ENCODE peak calls at places on chromosomes 5 and 9, in ten cellular contexts. Y, E, N, V, P, I, Z, R, T and F are unnamed samples.

GRCh38 chr9:128845186-128845931 is 15.8 kb upstream of the SPOUT1 start:
- DNase-seq in P (no peak), V (no peak), T (no peak), Y (no peak), E (no peak), R (peak; percentile 75), I (no peak), N (no peak), Z (no peak), F (no peak)

GRCh38 chr9:77433675-77434445 is 214.3 kb downstream of the GNA14 start:
- DNase-seq in Z (peak; percentile 58), N (peak; percentile 63), V (peak; percentile 29), I (peak; percentile 60), Y (peak; percentile 55), E (peak; percentile 80), R (peak; percentile 36), P (peak; percentile 50), T (peak; percentile 53), F (peak; percentile 59)

GRCh38 chr5:149733129-149733900 is 3.2 kb downstream of the PPARGC1B start:
- DNase-seq in P (no peak), N (no peak), Y (no peak), V (no peak), T (no peak), Z (no peak), I (no peak), R (no peak), E (no peak), F (no peak)

GRCh38 chr9:127534250-127534649 is 77.8 kb upstream of the STXBP1 start:
- DNase-seq in V (no peak), I (no peak), Y (no peak), E (no peak), Z (no peak), N (no peak), R (no peak), P (no peak), T (no peak), F (no peak)

GRCh38 chr9:126664893-126665695 is 51.4 kb downstream of the LMX1B start:
- DNase-seq in N (no peak), E (no peak), Z (no peak), I (no peak), P (no peak), Y (no peak), V (no peak), T (no peak), R (no peak), F (no peak)

GRCh38 chr9:68538200-68538599 is 2.5 kb downstream of the TMEM252 start:
- DNase-seq in V (no peak), R (no peak), P (no peak), I (peak; percentile 53), Y (no peak), E (peak; percentile 69), Z (no peak), T (peak; percentile 72), N (no peak), F (no peak)

GRCh38 chr9:117549444-117549843 is 134.6 kb upstream of the ASTN2 start:
- DNase-seq in Z (no peak), V (no peak), R (no peak), Y (no peak), I (no peak), T (no peak), P (no peak), E (no peak), N (no peak), F (no peak)

GRCh38 chr5:178077751-178078150 is 35.6 kb upstream of the N4BP3 start:
- DNase-seq in N (no peak), V (no peak), E (no peak), T (no peak), P (no peak), Y (no peak), Z (no peak), R (no peak), I (no peak), F (no peak)

GRCh38 chr5:91219803-91220371 is 163.2 kb downstream of the ARRDC3 start:
- DNase-seq in T (no peak), R (no peak), E (peak; percentile 44), P (no peak), V (no peak), Y (no peak), N (no peak), I (no peak), Z (no peak), F (no peak)

GRCh38 chr5:132477784-132478497 is 12.6 kb downstream of the IRF1 start:
- DNase-seq in Y (no peak), N (no peak), P (no peak), T (no peak), Z (no peak), E (no peak), R (no peak), V (no peak), I (no peak), F (no peak)

GRCh38 chr9:26375448-26375847 is 517.2 kb downstream of the CAAP1 start:
- DNase-seq in I (no peak), V (no peak), Y (no peak), E (no peak), P (no peak), N (no peak), R (peak; percentile 23), Z (no peak), T (no peak), F (no peak)

GRCh38 chr5:93602261-93603149 is 19.5 kb downstream of the NR2F1 start:
- DNase-seq in E (no peak), P (no peak), R (no peak), Y (no peak), I (no peak), T (no peak), N (no peak), Z (no peak), V (no peak), F (no peak)

GRCh38 chr5:143594913-143595818 is 191.7 kb upstream of the NR3C1 start:
- DNase-seq in V (no peak), Y (no peak), Z (no peak), E (peak; percentile 14), P (no peak), T (no peak), I (no peak), R (peak; percentile 56), N (no peak), F (peak; percentile 9)

GRCh38 chr5:177303925-177304391 is 359 bp downstream of the PRELID1 start:
- DNase-seq in T (no peak), V (no peak), Z (no peak), I (no peak), E (peak; percentile 9), P (no peak), Y (no peak), N (no peak), R (no peak), F (peak; percentile 45)

GRCh38 chr9:105834404-105834803 is 140.1 kb downstream of the TMEM38B start:
- DNase-seq in E (no peak), N (no peak), Z (peak; percentile 11), Y (no peak), I (no peak), R (no peak), V (no peak), P (no peak), T (no peak), F (no peak)

GRCh38 chr5:160083012-160083436 is 36.2 kb downstream of the PWWP2A start:
- DNase-seq in T (no peak), R (peak; percentile 56), I (no peak), E (peak; percentile 73), P (no peak), N (no peak), V (no peak), Z (no peak), Y (no peak), F (no peak)

GRCh38 chr5:176697929-176698520 is 50.7 kb downstream of the TSPAN17 start:
- DNase-seq in Z (no peak), V (no peak), I (no peak), Y (no peak), N (no peak), E (no peak), P (no peak), T (no peak), R (no peak), F (no peak)

GRCh38 chr9:30815585-30815984 is 1568.9 kb upstream of the ACO1 start:
- DNase-seq in P (no peak), Y (no peak), E (no peak), I (no peak), Z (no peak), N (no peak), T (no peak), R (no peak), V (no peak), F (no peak)

GRCh38 chr5:153893809-153894208 is 144.9 kb downstream of the FAM114A2 start:
- DNase-seq in R (no peak), N (no peak), E (no peak), P (no peak), Y (no peak), Z (no peak), T (no peak), I (no peak), V (no peak), F (no peak)

GRCh38 chr5:173941102-173941501 is 47.9 kb upstream of the C5orf47 start:
- DNase-seq in V (no peak), T (no peak), E (no peak), Y (no peak), N (no peak), Z (no peak), I (no peak), P (no peak), R (no peak), F (no peak)
- H3K4me1 ChIP-seq in V (no peaks in the 10 kb centered on the region), T (peaks cover 71% of the 10 kb centered on the region), E (no peaks in the 10 kb centered on the region), Y (no peaks in the 10 kb centered on the region), N (peaks cover 60% of the 10 kb centered on the region), Z (peaks cover 16% of the 10 kb centered on the region), I (peaks cover 4% of the 10 kb centered on the region), P (peaks cover 67% of the 10 kb centered on the region), R (no peaks in the 10 kb centered on the region), F (no peaks in the 10 kb centered on the region)

GRCh38 chr5:25416960-25417359 is 772.2 kb upstream of the CDH10 start:
- DNase-seq in Y (no peak), I (no peak), T (no peak), P (no peak), V (no peak), E (no peak), R (no peak), Z (no peak), N (no peak), F (no peak)
- H3K9me3 ChIP-seq in Y (no peaks in the 10 kb centered on the region), I (no peaks in the 10 kb centered on the region), T (no peaks in the 10 kb centered on the region), P (peaks cover 4% of the 10 kb centered on the region), V (no peaks in the 10 kb centered on the region), E (no peaks in the 10 kb centered on the region), R (peaks cover 13% of the 10 kb centered on the region), Z (no peaks in the 10 kb centered on the region), N (no peaks in the 10 kb centered on the region), F (peaks cover 6% of the 10 kb centered on the region)

DNA sequence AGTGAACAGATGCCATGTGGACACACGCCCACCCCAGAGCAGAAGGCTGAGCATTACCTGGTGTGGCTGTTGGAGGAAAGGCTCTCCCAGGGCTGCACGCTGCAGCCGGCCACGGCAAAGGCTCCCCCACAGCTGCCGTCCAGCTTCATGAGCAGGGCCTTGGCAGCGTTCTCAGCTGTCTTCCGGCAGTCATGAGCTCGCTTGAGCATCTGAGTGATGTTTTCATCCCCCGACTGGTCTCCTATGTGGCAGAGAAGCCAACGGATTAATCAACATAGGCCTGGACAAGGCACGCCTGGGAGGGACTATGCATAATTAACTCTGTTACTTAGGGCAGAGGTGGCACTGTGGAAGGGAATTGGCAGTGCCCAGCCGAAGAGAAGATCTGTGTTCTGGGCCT is 87.3 kb downstream of the DCP2 start:
- DNase-seq in V (no peak), Z (no peak), N (no peak), E (no peak), Y (no peak), T (no peak), P (no peak), R (no peak), I (no peak), F (no peak)
- H3K4me1 ChIP-seq in V (peaks cover 4% of the 10 kb centered on the region), Z (no peaks in the 10 kb centered on the region), N (no peaks in the 10 kb centered on the region), E (peaks cover 10% of the 10 kb centered on the region), Y (peaks cover 45% of the 10 kb centered on the region), T (peaks cover 25% of the 10 kb centered on the region), P (no peaks in the 10 kb centered on the region), R (peaks cover 6% of the 10 kb centered on the region), I (peaks cover 9% of the 10 kb centered on the region), F (peaks cover 19% of the 10 kb centered on the region)

GRCh38 chr9:20114974-20115373 is 326.1 kb upstream of the SLC24A2 start:
- DNase-seq in N (no peak), R (no peak), Y (no peak), P (no peak), Z (no peak), V (no peak), E (no peak), T (no peak), I (no peak), F (no peak)
- H3K9me3 ChIP-seq in N (no peaks in the 10 kb centered on the region), R (no peaks in the 10 kb centered on the region), Y (no peaks in the 10 kb centered on the region), P (no peaks in the 10 kb centered on the region), Z (peaks cover 6% of the 10 kb centered on the region), V (no peaks in the 10 kb centered on the region), E (no peaks in the 10 kb centered on the region), T (peaks cover 7% of the 10 kb centered on the region), I (peaks cover 7% of the 10 kb centered on the region), F (peaks cover 6% of the 10 kb centered on the region)